ENCODE peak calls at places on chromosome 14, in eight cellular contexts. E is lower lobe of right lung, A is GM12865, Z is lung, M is progenitor cell of endocrine pancreas, T is fibroblast of lung, O is RWPE1, V is A549. B is an unnamed sample.

GRCh38 chr14:56686416-56686815 is 106.8 kb downstream of the TMEM260 start:
- DNase-seq in E (no peak), A (no peak), Z (no peak), M (no peak), T (no peak), O (no peak), V (no peak), B (peak; percentile 37)

GRCh38 chr14:51073751-51074150 is 21.2 kb downstream of the TRIM9 start:
- DNase-seq in E (no peak), A (no peak), Z (no peak), M (no peak), T (no peak), O (no peak), V (no peak), B (no peak)

GRCh38 chr14:99132821-99133562 is 139.0 kb downstream of the BCL11B start:
- DNase-seq in E (no peak), A (no peak), Z (peak; percentile 13), M (no peak), T (no peak), O (no peak), V (no peak), B (no peak)

GRCh38 chr14:101927859-101928258 is 36.5 kb upstream of the DYNC1H1 start:
- DNase-seq in E (peak; percentile 87), A (no peak), Z (peak; percentile 68), M (no peak), T (peak; percentile 98), O (peak; percentile 26), V (no peak), B (no peak)

GRCh38 chr14:66509874-66510273 is 1.9 kb downstream of the GPHN start:
- DNase-seq in E (no peak), A (no peak), Z (no peak), M (no peak), T (peak; percentile 14), O (no peak), V (no peak), B (no peak)

GRCh38 chr14:104584557-104584956 is 5.0 kb downstream of the C14orf180 start:
- DNase-seq in E (no peak), A (no peak), Z (no peak), M (no peak), T (no peak), O (no peak), V (no peak), B (no peak)

GRCh38 chr14:75519826-75520692 is 2.2 kb upstream of the BATF start:
- DNase-seq in E (no peak), A (no peak), Z (no peak), M (no peak), T (peak; percentile 79), O (no peak), V (no peak), B (no peak)

GRCh38 chr14:38044710-38045109 is 163.0 kb upstream of the SSTR1 start:
- DNase-seq in E (no peak), A (no peak), Z (no peak), M (no peak), T (no peak), O (no peak), V (no peak), B (no peak)

GRCh38 chr14:34222867-34223266 is 239.2 kb downstream of the SPTSSA start:
- DNase-seq in E (no peak), A (no peak), Z (no peak), M (no peak), T (no peak), O (no peak), V (no peak), B (no peak)

GRCh38 chr14:58815046-58815701 is 177.4 kb downstream of the DACT1 start:
- DNase-seq in E (no peak), A (no peak), Z (no peak), M (no peak), T (no peak), O (no peak), V (no peak), B (no peak)

GRCh38 chr14:36021030-36021422 is 155.5 kb downstream of the PTCSC3 start:
- DNase-seq in E (no peak), A (peak; percentile 30), Z (no peak), M (no peak), T (no peak), O (no peak), V (no peak), B (no peak)

GRCh38 chr14:99266181-99267178 is 5.5 kb downstream of the BCL11B start:
- DNase-seq in E (peak; percentile 79), A (peak; percentile 83), Z (peak; percentile 76), M (peak; percentile 80), T (peak; percentile 67), O (peak; percentile 74), V (peak; percentile 71), B (peak; percentile 90)

GRCh38 chr14:74922752-74923401 is at the start of gene RPS6KL1:
- DNase-seq in E (peak; percentile 88), A (peak; percentile 81), Z (peak; percentile 77), M (peak; percentile 60), T (peak; percentile 71), O (peak; percentile 97), V (peak; percentile 57), B (peak; percentile 94)

GRCh38 chr14:91108941-91109611 is 4.8 kb upstream of the DGLUCY start:
- DNase-seq in E (peak; percentile 53), A (peak; percentile 66), Z (no peak), M (no peak), T (no peak), O (no peak), V (no peak), B (no peak)

GRCh38 chr14:95535226-95536021 is 574 bp downstream of the GLRX5 start:
- DNase-seq in E (no peak), A (peak; percentile 39), Z (no peak), M (no peak), T (no peak), O (no peak), V (no peak), B (peak; percentile 55)

GRCh38 chr14:21084396-21084795 is 14.1 kb downstream of the ZNF219 start:
- DNase-seq in E (no peak), A (no peak), Z (no peak), M (no peak), T (no peak), O (no peak), V (no peak), B (no peak)

GRCh38 chr14:31024577-31025334 is 693 bp upstream of the AP4S1 start:
- DNase-seq in E (no peak), A (no peak), Z (no peak), M (no peak), T (peak; percentile 34), O (no peak), V (no peak), B (no peak)

GRCh38 chr14:54299393-54300363 is 97.1 kb upstream of the CDKN3 start:
- DNase-seq in E (no peak), A (no peak), Z (no peak), M (no peak), T (peak; percentile 60), O (no peak), V (no peak), B (no peak)

GRCh38 chr14:85731198-85731597 is 201.3 kb downstream of the FLRT2 start:
- DNase-seq in E (no peak), A (no peak), Z (peak; percentile 30), M (no peak), T (peak; percentile 95), O (no peak), V (no peak), B (no peak)

GRCh38 chr14:52918486-52918885 is 32.4 kb downstream of the FERMT2 start:
- DNase-seq in E (no peak), A (peak; percentile 86), Z (no peak), M (no peak), T (peak; percentile 49), O (peak; percentile 32), V (peak; percentile 33), B (no peak)

GRCh38 chr14:33375781-33376180 is 437.1 kb downstream of the NPAS3 start:
- DNase-seq in E (no peak), A (no peak), Z (no peak), M (no peak), T (no peak), O (no peak), V (no peak), B (no peak)

GRCh38 chr14:61811882-61812346 is 49.7 kb downstream of the SNAPC1 start:
- DNase-seq in E (no peak), A (no peak), Z (no peak), M (no peak), T (no peak), O (no peak), V (no peak), B (no peak)

GRCh38 chr14:72619071-72619710 is 274.7 kb downstream of the DPF3 start:
- DNase-seq in E (no peak), A (no peak), Z (no peak), M (peak; percentile 1), T (no peak), O (no peak), V (no peak), B (no peak)

GRCh38 chr14:73695997-73696396 is 18.2 kb downstream of the PNMA1 start:
- DNase-seq in E (no peak), A (peak; percentile 63), Z (no peak), M (no peak), T (no peak), O (no peak), V (no peak), B (no peak)

GRCh38 chr14:30651934-30652333 is 29.8 kb downstream of the SCFD1 start:
- DNase-seq in E (no peak), A (no peak), Z (no peak), M (no peak), T (peak; percentile 13), O (no peak), V (no peak), B (no peak)

GRCh38 chr14:69275331-69275730 is 15.4 kb downstream of the GALNT16 start:
- DNase-seq in E (no peak), A (no peak), Z (no peak), M (no peak), T (no peak), O (no peak), V (no peak), B (no peak)
- TF ChIP-seq CTCF in E (no peak), A (no peak), Z (no peak), M (no peak), T (no peak), O (no peak), V (no peak), B (no peak)

GRCh38 chr14:90060312-90060964 is 1.4 kb upstream of the KCNK13 start:
- DNase-seq in E (peak; percentile 47), A (peak; percentile 72), Z (no peak), M (peak; percentile 52), T (peak; percentile 42), O (peak; percentile 65), V (peak; percentile 64), B (peak; percentile 66)
- TF ChIP-seq CTCF in E (peak; percentile 42), A (peak; percentile 53), Z (no peak), M (peak; percentile 64), T (peak; percentile 37), O (peak; percentile 52), V (peak; percentile 52), B (peak; percentile 38)

GRCh38 chr14:106185837-106186233 is 659.5 kb downstream of the TMEM121 start:
- DNase-seq in E (no peak), A (peak; percentile 5), Z (no peak), M (no peak), T (no peak), O (no peak), V (no peak), B (no peak)
- TF ChIP-seq CTCF in E (peak; percentile 24), A (peak; percentile 31), Z (no peak), M (no peak), T (no peak), O (no peak), V (no peak), B (no peak)

GRCh38 chr14:106606936-106607335 is 1080.6 kb downstream of the TMEM121 start:
- DNase-seq in E (no peak), A (no peak), Z (no peak), M (no peak), T (no peak), O (no peak), V (no peak), B (no peak)

GRCh38 chr14:106610691-106611090 is 1084.3 kb downstream of the TMEM121 start:
- DNase-seq in E (no peak), A (no peak), Z (no peak), M (no peak), T (no peak), O (no peak), V (no peak), B (no peak)

GRCh38 chr14:106605548-106606448 is 1079.4 kb downstream of the TMEM121 start:
- DNase-seq in E (peak; percentile 71), A (peak; percentile 72), Z (no peak), M (no peak), T (no peak), O (no peak), V (peak; percentile 24), B (no peak)
- TF ChIP-seq CTCF in E (no peak), A (peak; percentile 69), Z (no peak), M (no peak), T (no peak), O (no peak), V (no peak), B (no peak)